ENCODE peak calls at places on chromosomes 12 and 14, in six cellular contexts. Z is A673, M is upper lobe of right lung, S is fibroblast of lung, A is endodermal cell, X is heart left ventricle. R is an unnamed sample. For H3K36me3, the result is how much of the 10 kb centered on the place peaks cover.

GRCh38 chr12:22588817-22589216 is 36.2 kb upstream of the ETNK1 start:
- DNase-seq in M (no peak), A (no peak), S (no peak), Z (peak), X (no peak), R (no peak)

GRCh38 chr12:24895612-24896011 is 53.3 kb downstream of the BCAT1 start:
- DNase-seq in X (no peak), A (no peak), M (no peak), Z (no peak), S (peak), R (no peak)

GRCh38 chr12:110619534-110619953 is 5.6 kb downstream of the TCTN1 start:
- DNase-seq in M (no peak), Z (no peak), X (no peak), S (no peak), A (no peak), R (no peak)

GRCh38 chr12:43210437-43211197 is 341.4 kb downstream of the ADAMTS20 start:
- DNase-seq in A (no peak), Z (no peak), S (peak), X (no peak), M (no peak), R (no peak)

GRCh38 chr12:43241971-43242370 is 310.0 kb downstream of the ADAMTS20 start:
- DNase-seq in X (no peak), A (no peak), M (no peak), Z (no peak), S (peak), R (peak)

GRCh38 chr14:33229269-33229924 is 290.7 kb downstream of the NPAS3 start:
- DNase-seq in A (no peak), M (no peak), S (peak), X (no peak), Z (peak), R (no peak)

GRCh38 chr12:11749943-11750690 is 100.6 kb downstream of the ETV6 start:
- DNase-seq in S (no peak), M (no peak), Z (no peak), A (no peak), X (no peak), R (no peak)

GRCh38 chr12:48197549-48197966 is 5.5 kb downstream of the OR10AD1 start:
- DNase-seq in M (no peak), S (peak), A (no peak), Z (no peak), X (no peak), R (no peak)

GRCh38 chr12:27048822-27049752 is 26.7 kb downstream of the MED21 start:
- DNase-seq in S (peak), A (no peak), X (no peak), M (no peak), Z (peak), R (no peak)

GRCh38 chr12:115370204-115370603 is 686.2 kb upstream of the TBX3 start:
- DNase-seq in X (no peak), A (no peak), S (no peak), Z (no peak), M (no peak), R (no peak)

GRCh38 chr12:47615711-47616110 is 90.1 kb downstream of the RPAP3 start:
- DNase-seq in M (no peak), A (no peak), Z (no peak), S (no peak), X (no peak), R (no peak)

GRCh38 chr12:80576641-80577418 is 130.6 kb upstream of the MYF6 start:
- DNase-seq in A (no peak), M (no peak), Z (no peak), X (no peak), S (no peak), R (no peak)

GRCh38 chr14:105384041-105384557 is 14.2 kb upstream of the TEX22 start:
- DNase-seq in X (peak), M (no peak), S (no peak), Z (no peak), A (no peak), R (no peak)

GRCh38 chr12:43057561-43057960 is 468.0 kb upstream of the PRICKLE1 start:
- DNase-seq in Z (no peak), S (peak), M (no peak), X (no peak), A (no peak), R (no peak)

GRCh38 chr14:87161502-87161901 is 831.5 kb downstream of the GALC start:
- DNase-seq in M (no peak), A (peak), S (no peak), X (no peak), Z (no peak), R (no peak)

GRCh38 chr12:42589465-42590323 is at the start of gene PRICKLE1:
- DNase-seq in S (peak), X (peak), Z (peak), M (peak), A (peak), R (no peak)

GRCh38 chr12:48300774-48301173 is 49.9 kb downstream of the ZNF641 start:
- DNase-seq in X (no peak), A (no peak), Z (no peak), S (no peak), M (no peak), R (no peak)

GRCh38 chr14:104545151-104545931 is 34.2 kb upstream of the C14orf180 start:
- DNase-seq in A (peak), M (peak), Z (peak), X (no peak), S (no peak), R (no peak)

GRCh38 chr12:130463259-130463658 is 125.6 kb downstream of the PIWIL1 start:
- DNase-seq in M (no peak), A (no peak), Z (no peak), X (no peak), S (no peak), R (no peak)

GRCh38 chr14:104655128-104655848 is 34.1 kb upstream of the INF2 start:
- DNase-seq in X (no peak), A (no peak), Z (no peak), S (no peak), M (no peak), R (no peak)

GRCh38 chr12:20404576-20405346 is 36.4 kb downstream of the PDE3A start:
- DNase-seq in M (no peak), Z (peak), A (no peak), X (no peak), S (peak), R (no peak)

GRCh38 chr14:80927385-80927989 is 14.1 kb downstream of the CEP128 start:
- DNase-seq in A (peak), X (no peak), S (no peak), M (no peak), Z (no peak), R (no peak)

GRCh38 chr12:109582636-109583035 is 9.0 kb downstream of the MVK start:
- DNase-seq in Z (no peak), A (peak), S (no peak), M (peak), X (peak), R (no peak)

GRCh38 chr12:76866726-76867125 is 12.1 kb downstream of the CSRP2 start:
- DNase-seq in M (no peak), A (peak), X (no peak), S (peak), Z (no peak), R (peak)

GRCh38 chr14:24456980-24457379 is 14.4 kb upstream of the SDR39U1 start:
- DNase-seq in X (no peak), M (no peak), A (no peak), Z (no peak), S (no peak), R (no peak)

GRCh38 chr12:89700191-89700810 is 8.3 kb downstream of the ATP2B1 start:
- DNase-seq in S (no peak), X (no peak), A (no peak), Z (no peak), M (no peak), R (no peak)

GRCh38 chr12:124617615-124618014 is 50.2 kb upstream of the NCOR2 start:
- DNase-seq in S (no peak), A (peak), X (peak), Z (peak), M (peak), R (no peak)

GRCh38 chr12:82225871-82226270 is 132.3 kb downstream of the CCDC59 start:
- DNase-seq in M (no peak), S (no peak), A (peak), Z (no peak), X (no peak), R (no peak)

GRCh38 chr12:124201248-124201647 is 93.6 kb upstream of the RFLNA start:
- DNase-seq in Z (no peak), X (no peak), A (no peak), S (no peak), M (no peak), R (no peak)

GRCh38 chr12:58544281-58544680 is 376.0 kb downstream of the LRIG3 start:
- DNase-seq in X (no peak), M (no peak), Z (no peak), A (no peak), S (no peak), R (no peak)

GRCh38 chr12:104669057-104669770 is 212.5 kb downstream of the CHST11 start:
- DNase-seq in Z (peak), X (peak), A (peak), S (peak), M (peak), R (no peak)

GRCh38 chr12:4421590-4422031 is 24.0 kb downstream of the FGF6 start:
- DNase-seq in X (no peak), M (no peak), A (peak), S (peak), Z (peak), R (no peak)

GRCh38 chr14:88698651-88699050 is 94.1 kb downstream of the EML5 start:
- DNase-seq in A (no peak), M (no peak), S (no peak), Z (no peak), X (no peak), R (no peak)

GRCh38 chr12:120445911-120446909 is at the start of the genes GATC and TRIAP1:
- DNase-seq in X (peak), Z (peak), M (peak), A (peak), S (peak), R (no peak)

GRCh38 chr12:81461163-81461562 is 298.0 kb downstream of the PPFIA2 start:
- DNase-seq in Z (no peak), S (no peak), A (no peak), M (no peak), X (no peak), R (no peak)

GRCh38 chr12:103021538-103022218 is 64.2 kb downstream of the ASCL1 start:
- DNase-seq in S (no peak), Z (no peak), A (no peak), M (no peak), X (no peak), R (no peak)

DNA sequence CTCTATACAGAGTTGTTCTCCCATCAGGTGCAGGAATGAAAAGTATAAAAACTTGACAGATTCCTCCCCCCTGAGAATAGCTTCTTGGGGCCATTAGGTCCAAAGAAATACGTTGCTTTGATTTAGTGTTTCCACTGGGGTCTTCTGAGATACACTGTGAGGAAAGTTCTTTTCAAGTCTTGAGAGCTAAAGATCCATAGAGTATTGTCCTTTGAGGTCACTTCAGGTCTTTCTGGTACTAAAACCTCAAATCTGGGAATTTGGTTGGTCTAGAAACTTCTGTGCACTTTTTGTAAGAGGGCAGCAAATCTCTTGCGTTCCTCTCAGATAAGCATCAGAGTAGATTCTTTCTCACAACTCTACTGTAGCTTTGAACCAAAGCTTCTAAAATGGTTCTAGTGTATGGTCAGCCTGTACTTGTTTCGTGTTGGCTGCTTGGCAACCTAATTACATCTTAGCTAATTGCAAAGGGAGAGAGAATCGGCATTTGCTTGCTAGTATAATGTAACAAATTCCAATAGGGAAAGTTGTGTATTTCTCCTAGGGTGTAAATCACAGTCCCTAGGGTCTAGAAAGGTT is 10.0 kb downstream of the SRSF5 start:
- DNase-seq in S (no peak), M (no peak), Z (no peak), A (no peak), X (no peak), R (no peak)
- H3K36me3 ChIP-seq in S (under half), M (half or more), Z (half or more), A (half or more), X (half or more), R (under half)

GRCh38 chr12:92155733-92156132 is 10.1 kb upstream of the BTG1 start:
- DNase-seq in M (no peak), X (no peak), A (no peak), S (no peak), Z (no peak), R (no peak)
- H3K4me3 ChIP-seq in M (no peak), X (no peak), A (no peak), S (no peak), Z (no peak), R (no peak)

GRCh38 chr14:64176330-64176729 is 117.8 kb downstream of the ESR2 start:
- DNase-seq in A (no peak), Z (no peak), X (no peak), S (no peak), M (no peak), R (no peak)
- H3K36me3 ChIP-seq in A (under half), Z (under half), X (half or more), S (under half), M (under half), R (under half)

GRCh38 chr12:53698948-53699672 is 23.2 kb upstream of the ATP5MC2 start:
- DNase-seq in X (no peak), S (no peak), A (no peak), Z (no peak), M (no peak), R (no peak)

GRCh38 chr12:53695148-53696138 is 19.6 kb upstream of the ATP5MC2 start:
- DNase-seq in M (peak), X (peak), S (peak), Z (peak), A (peak), R (no peak)

GRCh38 chr12:53694746-53695145 is 18.9 kb upstream of the ATP5MC2 start:
- DNase-seq in X (no peak), Z (no peak), A (peak), M (no peak), S (no peak), R (no peak)

GRCh38 chr12:53696285-53696654 is 20.4 kb upstream of the ATP5MC2 start:
- DNase-seq in A (peak), M (no peak), S (peak), X (no peak), Z (peak), R (no peak)

GRCh38 chr12:53696655-53697321 is 20.9 kb upstream of the ATP5MC2 start:
- DNase-seq in S (no peak), M (no peak), A (no peak), Z (no peak), X (no peak), R (no peak)
- H3K4me3 ChIP-seq in S (no peak), M (peak), A (peak), Z (no peak), X (peak), R (no peak)

DNA sequence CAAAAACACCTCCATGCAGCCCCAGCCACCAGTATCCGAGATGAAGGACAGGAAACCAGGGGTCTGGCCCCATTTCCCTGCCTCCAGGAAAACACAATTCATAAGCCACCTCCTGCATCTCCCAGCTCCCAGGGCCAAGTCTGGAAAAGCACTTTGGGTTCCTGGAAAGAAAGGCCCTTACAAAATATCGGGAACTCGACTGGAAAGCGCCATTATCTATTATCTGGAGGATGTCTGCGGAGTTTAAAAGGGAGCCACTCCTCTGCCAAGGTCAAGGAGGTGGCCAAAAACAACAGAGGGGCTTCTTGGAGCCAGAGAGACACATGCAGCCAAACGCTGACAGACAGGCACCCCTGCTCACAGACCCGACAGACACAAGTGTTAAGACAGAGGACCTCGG is 9.8 kb downstream of the ACTN1 start:
- DNase-seq in M (no peak), Z (no peak), X (no peak), A (peak), S (no peak), R (no peak)
- H3K36me3 ChIP-seq in M (under half), Z (under half), X (under half), A (half or more), S (under half), R (under half)

GRCh38 chr12:99130808-99131538 is 485.9 kb downstream of the APAF1 start:
- DNase-seq in X (no peak), S (peak), A (no peak), Z (peak), M (no peak), R (no peak)
- H3K4me3 ChIP-seq in X (peak), S (no peak), A (no peak), Z (peak), M (peak), R (no peak)

GRCh38 chr14:103340480-103341212 is 6.6 kb downstream of the EIF5 start:
- DNase-seq in Z (no peak), X (no peak), M (no peak), A (no peak), S (no peak), R (no peak)
- H3K36me3 ChIP-seq in Z (half or more), X (half or more), M (half or more), A (half or more), S (half or more), R (under half)

R was measured in BJ.